ENCODE peak calls at places on chromosomes 3 and 15, in nine cellular contexts. W, R, G, N, H, K, V, C and S are unnamed samples.

GRCh38 chr3:180421221-180421620 is 180.7 kb upstream of the TTC14 start:
- DNase-seq in W (no peak), R (no peak), G (no peak), N (no peak), H (no peak), K (no peak), V (peak; percentile 1), C (no peak), S (no peak)

GRCh38 chr15:43648649-43649429 is at the start of gene CATSPER2:
- DNase-seq in W (no peak), R (peak; percentile 71), G (peak; percentile 45), N (no peak), H (no peak), K (no peak), V (no peak), C (no peak), S (no peak)

GRCh38 chr3:108838411-108838810 is 15.8 kb downstream of the TRAT1 start:
- DNase-seq in W (no peak), R (no peak), G (no peak), N (no peak), H (no peak), K (no peak), V (no peak), C (no peak), S (no peak)

GRCh38 chr3:141663993-141664392 is 74.1 kb upstream of the RNF7 start:
- DNase-seq in W (no peak), R (no peak), G (peak; percentile 59), N (no peak), H (no peak), K (no peak), V (peak; percentile 42), C (peak; percentile 6), S (no peak)

GRCh38 chr3:107112356-107112755 is 264.9 kb upstream of the CCDC54 start:
- DNase-seq in W (no peak), R (no peak), G (no peak), N (no peak), H (no peak), K (no peak), V (no peak), C (no peak), S (no peak)

GRCh38 chr15:69474291-69474690 is 21.7 kb downstream of the RPLP1 start:
- DNase-seq in W (no peak), R (no peak), G (peak; percentile 25), N (no peak), H (peak; percentile 57), K (peak; percentile 56), V (no peak), C (peak; percentile 58), S (no peak)

GRCh38 chr3:156750191-156750873 is 75.8 kb upstream of the LEKR1 start:
- DNase-seq in W (no peak), R (no peak), G (peak; percentile 70), N (no peak), H (peak; percentile 90), K (peak; percentile 33), V (peak; percentile 73), C (peak; percentile 25), S (no peak)

GRCh38 chr3:139803294-139803693 is 125.5 kb upstream of the NMNAT3 start:
- DNase-seq in W (no peak), R (no peak), G (no peak), N (no peak), H (no peak), K (no peak), V (no peak), C (no peak), S (no peak)

GRCh38 chr3:65596511-65597224 is 442.1 kb downstream of the MAGI1 start:
- DNase-seq in W (no peak), R (no peak), G (no peak), N (no peak), H (no peak), K (no peak), V (peak; percentile 45), C (no peak), S (no peak)

GRCh38 chr15:73867956-73868355 is 5.4 kb upstream of the TBC1D21 start:
- DNase-seq in W (no peak), R (no peak), G (peak; percentile 29), N (no peak), H (no peak), K (no peak), V (no peak), C (no peak), S (no peak)

GRCh38 chr15:42368096-42368495 is 8.8 kb downstream of the CAPN3 start:
- DNase-seq in W (no peak), R (no peak), G (no peak), N (no peak), H (no peak), K (no peak), V (no peak), C (no peak), S (no peak)

GRCh38 chr15:69094124-69095030 is 66.1 kb upstream of the GLCE start:
- DNase-seq in W (no peak), R (no peak), G (no peak), N (no peak), H (no peak), K (no peak), V (no peak), C (no peak), S (no peak)

GRCh38 chr3:13146643-13147143 is 73.5 kb upstream of the IQSEC1 start:
- DNase-seq in W (peak; percentile 2), R (peak; percentile 23), G (peak; percentile 22), N (no peak), H (no peak), K (no peak), V (no peak), C (no peak), S (no peak)

GRCh38 chr15:20348900-20349773 is 192.5 kb downstream of the GOLGA6L6 start:
- DNase-seq in W (no peak), R (peak; percentile 83), G (peak; percentile 48), N (peak; percentile 25), H (no peak), K (no peak), V (no peak), C (no peak), S (no peak)

GRCh38 chr15:94460624-94461023 is 229.3 kb downstream of the MCTP2 start:
- DNase-seq in W (no peak), R (no peak), G (no peak), N (no peak), H (no peak), K (no peak), V (no peak), C (no peak), S (no peak)

GRCh38 chr15:88619796-88620195 is 1.3 kb upstream of the AEN start:
- DNase-seq in W (no peak), R (no peak), G (peak; percentile 43), N (no peak), H (no peak), K (no peak), V (no peak), C (no peak), S (no peak)
- H3K4me3 ChIP-seq in W (no peak overlapping the region), R (no peak overlapping the region), G (peak overlapping the region; percentile 74), N (no peak overlapping the region), H (no peak overlapping the region), K (no peak overlapping the region), V (no peak overlapping the region), C (no peak overlapping the region), S (no peak overlapping the region)

DNA sequence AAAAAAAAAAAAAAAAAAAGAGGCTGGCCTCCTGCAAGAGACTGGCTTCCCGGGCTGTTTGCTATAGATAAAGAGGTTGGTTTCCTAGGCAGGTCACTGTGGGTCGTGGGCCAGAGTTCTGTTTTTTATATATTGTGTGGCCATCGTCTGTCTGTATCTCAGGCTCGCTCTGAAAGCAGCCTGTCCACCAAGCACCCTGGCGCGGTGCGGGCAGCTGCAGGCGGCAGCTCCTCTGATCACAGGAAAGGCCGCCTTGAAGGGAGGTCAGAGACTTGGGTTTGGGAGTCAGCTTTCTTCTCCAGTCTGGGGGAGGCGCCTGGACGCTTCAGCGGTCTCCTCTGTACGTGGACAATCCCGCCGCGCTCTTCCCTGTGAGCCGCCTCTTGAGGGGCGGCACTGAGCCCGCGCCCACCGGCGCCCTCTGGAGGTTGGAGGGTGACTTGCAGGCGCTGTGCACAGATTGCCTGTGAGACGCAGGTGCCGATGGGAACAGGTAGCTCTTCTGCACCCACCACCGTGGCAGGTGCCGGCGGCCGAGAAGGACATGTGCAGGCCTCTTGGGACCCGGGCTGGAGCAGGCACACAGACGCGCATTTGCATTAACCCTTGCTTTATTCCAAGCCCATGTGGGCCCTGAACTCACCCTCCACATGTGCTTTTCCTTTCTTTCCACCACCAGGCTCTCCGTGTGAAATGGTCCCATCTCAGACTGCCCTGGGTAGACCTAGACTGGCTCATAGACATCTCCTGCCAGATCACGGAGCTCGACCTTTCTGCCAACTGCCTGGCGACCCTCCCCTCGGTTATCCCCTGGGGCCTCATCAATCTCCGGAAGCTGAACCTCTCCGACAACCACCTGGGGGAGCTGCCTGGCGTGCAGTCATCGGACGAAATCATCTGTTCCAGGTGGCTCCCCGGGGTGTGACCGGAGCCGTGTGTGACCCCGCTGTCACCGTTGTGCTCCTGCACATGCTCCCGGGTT is 89.3 kb downstream of the LRRK1 start:
- DNase-seq in W (peak; percentile 91), R (peak; percentile 94), G (peak; percentile 96), N (peak; percentile 79), H (no peak), K (peak; percentile 82), V (peak; percentile 85), C (peak; percentile 63), S (peak; percentile 78)
- H3K27ac ChIP-seq in W (peak overlapping the region; percentile 66), R (no peak overlapping the region), G (no peak overlapping the region), N (no peak overlapping the region), H (no peak overlapping the region), K (no peak overlapping the region), V (no peak overlapping the region), C (no peak overlapping the region), S (no peak overlapping the region)

GRCh38 chr15:81199031-81199779 is 2.5 kb downstream of the IL16 start:
- DNase-seq in W (no peak), R (no peak), G (no peak), N (no peak), H (no peak), K (no peak), V (no peak), C (no peak), S (no peak)

GRCh38 chr15:81195339-81195864 is 1.3 kb upstream of the IL16 start:
- DNase-seq in W (no peak), R (no peak), G (no peak), N (no peak), H (no peak), K (no peak), V (no peak), C (no peak), S (no peak)

GRCh38 chr15:81197255-81197630 is 564 bp downstream of the IL16 start:
- DNase-seq in W (no peak), R (no peak), G (no peak), N (no peak), H (no peak), K (no peak), V (no peak), C (no peak), S (no peak)

GRCh38 chr15:81196576-81197254 is at the start of gene IL16:
- DNase-seq in W (no peak), R (no peak), G (no peak), N (no peak), H (no peak), K (no peak), V (no peak), C (no peak), S (no peak)

GRCh38 chr15:81197688-81198281 is 1.1 kb downstream of the IL16 start:
- DNase-seq in W (no peak), R (no peak), G (no peak), N (no peak), H (no peak), K (no peak), V (no peak), C (no peak), S (no peak)
- H3K27me3 ChIP-seq in W (peaks cover 3% of the 10 kb centered on the region), R (no peaks in the 10 kb centered on the region), G (no peaks in the 10 kb centered on the region), N (no peaks in the 10 kb centered on the region), H (no peaks in the 10 kb centered on the region), K (no peaks in the 10 kb centered on the region), V (no peaks in the 10 kb centered on the region), C (no peaks in the 10 kb centered on the region), S (peaks cover 27% of the 10 kb centered on the region)

GRCh38 chr15:38562278-38562677 is 2.3 kb downstream of the RASGRP1 start:
- DNase-seq in W (no peak), R (no peak), G (peak; percentile 66), N (no peak), H (no peak), K (no peak), V (peak; percentile 25), C (no peak), S (no peak)
- H3K4me3 ChIP-seq in W (no peak overlapping the region), R (no peak overlapping the region), G (no peak overlapping the region), N (no peak overlapping the region), H (no peak overlapping the region), K (no peak overlapping the region), V (no peak overlapping the region), C (no peak overlapping the region), S (no peak overlapping the region)